ENCODE peak calls at places on chromosomes 2 and 18, in ten cellular contexts. Z, A, E, X, M, K, J, C, R and V are unnamed samples.

GRCh38 chr18:80198994-80199748 is 48.1 kb downstream of the PARD6G start:
- DNase-seq in M (no peak), K (no peak), X (no peak), A (no peak), Z (no peak), E (no peak), C (no peak), R (no peak), J (peak), V (no peak)

GRCh38 chr2:60775048-60775639 is 19.1 kb downstream of the PAPOLG start:
- DNase-seq in M (no peak), Z (no peak), J (no peak), A (no peak), E (no peak), R (no peak), C (no peak), X (no peak), K (no peak), V (no peak)

GRCh38 chr2:232886632-232887031 is 16.6 kb downstream of the SNORC start:
- DNase-seq in A (no peak), C (no peak), J (no peak), Z (no peak), E (no peak), X (no peak), M (no peak), R (no peak), K (no peak), V (no peak)

GRCh38 chr2:25809646-25810045 is 68.6 kb downstream of the ASXL2 start:
- DNase-seq in J (no peak), X (no peak), E (no peak), C (no peak), Z (no peak), M (no peak), R (no peak), A (no peak), K (no peak), V (no peak)

GRCh38 chr18:48153641-48154481 is 223.4 kb upstream of the SMAD2 start:
- DNase-seq in M (no peak), K (no peak), A (peak), X (no peak), C (no peak), E (peak), R (no peak), Z (no peak), J (no peak), V (no peak)

GRCh38 chr18:3950668-3951413 is 500.9 kb downstream of the TGIF1 start:
- DNase-seq in J (no peak), Z (no peak), A (no peak), M (no peak), X (no peak), C (no peak), K (no peak), R (no peak), E (no peak), V (no peak)

GRCh38 chr2:25618676-25619075 is 54.7 kb downstream of the DTNB start:
- DNase-seq in R (no peak), M (no peak), A (peak), C (no peak), E (peak), J (no peak), K (no peak), X (no peak), Z (no peak), V (no peak)

GRCh38 chr2:238202326-238203103 is 980 bp downstream of the ILKAP start:
- DNase-seq in R (no peak), Z (no peak), A (peak), M (no peak), E (peak), C (peak), X (peak), K (no peak), J (no peak), V (no peak)

GRCh38 chr18:63152791-63153190 is 166.8 kb downstream of the BCL2 start:
- DNase-seq in K (no peak), M (no peak), Z (no peak), X (peak), E (no peak), C (no peak), R (no peak), J (no peak), A (no peak), V (no peak)

GRCh38 chr2:182064024-182064880 is 78.6 kb downstream of the PPP1R1C start:
- DNase-seq in M (no peak), K (peak), E (peak), C (no peak), A (no peak), X (no peak), J (no peak), R (no peak), Z (peak), V (no peak)

GRCh38 chr2:102181919-102182635 is 4.7 kb upstream of the IL1RL2 start:
- DNase-seq in Z (no peak), M (no peak), K (no peak), R (no peak), A (no peak), E (no peak), J (no peak), C (no peak), X (no peak), V (no peak)

GRCh38 chr2:209422191-209422754 is 1.6 kb upstream of the MAP2 start:
- DNase-seq in Z (no peak), J (no peak), M (no peak), E (no peak), K (no peak), A (no peak), X (no peak), C (no peak), R (no peak), V (no peak)

GRCh38 chr2:60556441-60556997 is 3.1 kb upstream of the BCL11A start:
- DNase-seq in M (no peak), A (no peak), R (no peak), Z (no peak), C (no peak), K (peak), J (no peak), E (no peak), X (no peak), V (no peak)

GRCh38 chr2:86518498-86518897 is 44.7 kb downstream of the CHMP3 start:
- DNase-seq in M (no peak), K (no peak), Z (no peak), E (no peak), J (no peak), R (no peak), X (no peak), A (peak), C (peak), V (no peak)

GRCh38 chr2:104855174-104856085 is 1.5 kb downstream of the POU3F3 start:
- DNase-seq in A (no peak), M (no peak), E (no peak), K (no peak), R (no peak), Z (no peak), J (peak), C (no peak), X (no peak), V (no peak)

GRCh38 chr2:236607471-236608307 is 38.1 kb downstream of the ACKR3 start:
- DNase-seq in C (no peak), K (no peak), M (no peak), E (peak), J (no peak), X (no peak), R (no peak), Z (no peak), A (peak), V (no peak)

GRCh38 chr2:200604571-200605255 is 18.9 kb downstream of the AOX1 start:
- DNase-seq in J (no peak), A (peak), E (peak), M (no peak), C (no peak), X (no peak), K (no peak), Z (no peak), R (no peak), V (no peak)